ENCODE peak calls at places on chromosome 19, in eight cellular contexts. U is foreskin fibroblast; Q is NCI-H1105; B is thoracic aorta; E is endothelial cell; D is activated naive CD4-positive, alpha-beta T cell treated with anti-CD3 and anti-CD28 coated beads, Interleukin-2, amount 10 ng/mL, durations not matched to agents 7 days and 5 days; Y is NCI-H1092; F is stimulated activated CD8-positive, alpha-beta memory T cell treated with anti-CD3 and anti-CD28 coated beads, Interleukin-4, amount 100 ng/mL, for 1 hour. C is an unnamed sample.

GRCh38 chr19:2274185-2274711 is 7.7 kb downstream of the PEAK3 start:
- DNase-seq in B (no peak), F (no peak), Q (no peak), D (no peak), E (no peak), Y (no peak), U (peak), C (no peak)

GRCh38 chr19:46021531-46022041 is 1.3 kb downstream of the PGLYRP1 start:
- DNase-seq in Q (no peak), U (no peak), B (no peak), E (no peak), Y (no peak), F (no peak), D (no peak), C (no peak)

GRCh38 chr19:43639507-43640423 is at the start of gene CADM4:
- DNase-seq in B (no peak), F (no peak), Y (no peak), Q (peak), D (peak), E (peak), U (no peak), C (no peak)

GRCh38 chr19:39381910-39382611 is 8.8 kb downstream of the PAF1 start:
- DNase-seq in E (no peak), U (peak), Y (no peak), D (no peak), F (no peak), Q (no peak), B (no peak), C (no peak)

GRCh38 chr19:33683881-33684549 is 62.3 kb downstream of the CHST8 start:
- DNase-seq in Q (no peak), E (peak), B (no peak), U (peak), F (no peak), D (peak), Y (no peak), C (no peak)

GRCh38 chr19:56312787-56313343 is 1.8 kb downstream of the ZSCAN5A start:
- DNase-seq in D (no peak), B (no peak), Q (no peak), U (no peak), E (no peak), F (no peak), Y (no peak), C (no peak)

GRCh38 chr19:7540761-7541480 is 5.4 kb downstream of the PNPLA6 start:
- DNase-seq in Q (no peak), F (no peak), E (no peak), Y (no peak), D (no peak), U (peak), B (no peak), C (no peak)

GRCh38 chr19:54478677-54479266 is 5.7 kb upstream of the CDC42EP5 start:
- DNase-seq in Y (peak), U (peak), B (no peak), D (peak), Q (peak), E (peak), F (no peak), C (no peak)